ENCODE peak calls at places on chromosomes 2 and 18, in five cellular contexts. F, A, S, W and L are unnamed samples.

GRCh38 chr2:8607591-8607990 is 74.3 kb upstream of the ID2 start:
- DNase-seq in F (no peak), A (no peak), S (no peak), W (no peak), L (no peak)

GRCh38 chr2:10079931-10080535 is at the start of gene CYS1:
- DNase-seq in F (no peak), A (peak; percentile 33), S (peak; percentile 81), W (no peak), L (no peak)

GRCh38 chr2:1974391-1974790 is 230.1 kb upstream of the PXDN start:
- DNase-seq in F (peak; percentile 47), A (no peak), S (no peak), W (no peak), L (peak; percentile 95)

GRCh38 chr2:42928692-42929576 is 136.6 kb upstream of the HAAO start:
- DNase-seq in F (no peak), A (peak; percentile 42), S (no peak), W (no peak), L (peak; percentile 43)

GRCh38 chr2:20627712-20628380 is 23.1 kb downstream of the HS1BP3 start:
- DNase-seq in F (no peak), A (no peak), S (no peak), W (no peak), L (no peak)

GRCh38 chr18:25818505-25818904 is 271.9 kb downstream of the SS18 start:
- DNase-seq in F (no peak), A (no peak), S (no peak), W (no peak), L (no peak)

GRCh38 chr2:113203217-113203530 is 29.4 kb downstream of the PSD4 start:
- DNase-seq in F (no peak), A (no peak), S (no peak), W (no peak), L (peak; percentile 46)

GRCh38 chr2:121231385-121232000 is 53.5 kb downstream of the TFCP2L1 start:
- DNase-seq in F (no peak), A (no peak), S (no peak), W (no peak), L (no peak)

GRCh38 chr18:23583071-23583865 is 3.0 kb downstream of the NPC1 start:
- DNase-seq in F (no peak), A (no peak), S (no peak), W (no peak), L (no peak)

GRCh38 chr2:50143822-50144575 is 887.9 kb downstream of the NRXN1 start:
- DNase-seq in F (no peak), A (peak; percentile 27), S (no peak), W (peak; percentile 31), L (peak; percentile 28)

GRCh38 chr18:72762505-72763122 is 105.2 kb downstream of the NETO1 start:
- DNase-seq in F (no peak), A (peak; percentile 56), S (no peak), W (peak; percentile 21), L (peak; percentile 76)

GRCh38 chr2:133458280-133458679 is 110.0 kb downstream of the NCKAP5 start:
- DNase-seq in F (no peak), A (no peak), S (no peak), W (no peak), L (peak; percentile 24)

GRCh38 chr2:144466637-144467036 is 53.3 kb downstream of the ZEB2 start:
- DNase-seq in F (no peak), A (no peak), S (no peak), W (no peak), L (no peak)

GRCh38 chr18:25288340-25288955 is 63.5 kb downstream of the ZNF521 start:
- DNase-seq in F (no peak), A (no peak), S (no peak), W (no peak), L (no peak)

GRCh38 chr2:195313976-195314375 is 343.1 kb upstream of the SLC39A10 start:
- DNase-seq in F (no peak), A (no peak), S (no peak), W (no peak), L (no peak)
- H3K4me1 ChIP-seq in F (no peaks in the 10 kb centered on the region), A (no peaks in the 10 kb centered on the region), S (no peaks in the 10 kb centered on the region), W (peaks cover 9% of the 10 kb centered on the region), L (no peaks in the 10 kb centered on the region)

GRCh38 chr2:44926957-44927356 is 14.5 kb upstream of the SIX3 start:
- DNase-seq in F (no peak), A (no peak), S (no peak), W (no peak), L (no peak)
- H3K4me1 ChIP-seq in F (peaks cover 16% of the 10 kb centered on the region), A (peaks cover 29% of the 10 kb centered on the region), S (peaks cover 23% of the 10 kb centered on the region), W (peaks cover 3% of the 10 kb centered on the region), L (no peaks in the 10 kb centered on the region)

GRCh38 chr2:100483892-100484291 is 13.6 kb downstream of the NMS start:
- DNase-seq in F (no peak), A (no peak), S (no peak), W (no peak), L (no peak)
- H3K4me1 ChIP-seq in F (no peaks in the 10 kb centered on the region), A (no peaks in the 10 kb centered on the region), S (no peaks in the 10 kb centered on the region), W (no peaks in the 10 kb centered on the region), L (no peaks in the 10 kb centered on the region)

DNA sequence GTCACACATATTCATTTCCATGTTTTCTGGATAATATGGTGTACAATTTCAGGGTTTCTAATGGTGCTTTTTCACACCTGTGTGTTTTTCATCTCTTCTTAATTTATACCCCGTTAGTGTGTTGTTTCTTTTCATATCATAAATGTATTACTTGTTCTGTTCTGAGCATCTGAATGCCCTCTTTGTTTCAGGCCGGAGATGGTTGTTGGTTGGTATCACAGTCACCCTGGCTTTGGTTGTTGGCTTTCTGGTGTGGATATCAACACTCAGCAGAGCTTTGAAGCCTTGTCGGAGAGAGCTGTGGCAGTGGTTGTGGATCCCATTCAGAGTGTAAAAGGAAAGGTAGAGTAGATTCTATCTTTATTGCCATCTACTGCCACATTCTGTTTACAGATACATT is 45.1 kb upstream of the TBR1 start:
- DNase-seq in F (no peak), A (no peak), S (no peak), W (no peak), L (no peak)
- H3K4me1 ChIP-seq in F (no peaks in the 10 kb centered on the region), A (peaks cover 2% of the 10 kb centered on the region), S (no peaks in the 10 kb centered on the region), W (no peaks in the 10 kb centered on the region), L (no peaks in the 10 kb centered on the region)

GRCh38 chr2:197626965-197627629 is 48.3 kb downstream of the RFTN2 start:
- DNase-seq in F (no peak), A (no peak), S (no peak), W (no peak), L (no peak)
- H3K4me1 ChIP-seq in F (no peaks in the 10 kb centered on the region), A (peaks cover 8% of the 10 kb centered on the region), S (no peaks in the 10 kb centered on the region), W (no peaks in the 10 kb centered on the region), L (no peaks in the 10 kb centered on the region)

DNA sequence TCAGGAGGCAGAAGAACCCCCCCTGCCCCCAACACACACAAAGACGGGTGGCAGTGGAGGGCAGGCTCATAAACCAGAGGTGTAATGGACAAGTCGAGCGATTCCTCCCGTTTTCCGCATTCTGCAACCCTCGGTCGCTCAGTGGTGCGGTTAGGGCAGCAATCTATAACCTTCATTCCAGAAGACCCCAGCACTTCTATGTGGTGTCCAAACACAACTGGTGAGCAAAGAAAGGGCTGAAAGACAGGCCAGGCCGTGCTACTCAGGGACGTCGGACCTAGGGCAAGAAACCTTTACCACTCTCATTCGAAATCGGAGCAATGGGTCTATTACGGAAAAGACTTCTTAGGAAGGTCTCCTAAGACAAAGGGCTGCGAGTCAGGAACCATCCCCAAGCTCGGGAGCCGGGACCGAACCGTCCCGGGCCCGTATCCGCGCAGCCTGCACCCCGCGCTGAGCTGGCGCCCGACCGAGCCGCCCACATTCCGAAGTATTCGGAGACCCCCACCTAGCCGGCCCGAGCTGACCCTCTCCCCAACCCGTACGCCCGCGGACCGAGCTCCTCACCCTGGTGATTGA is 568 bp downstream of the ARL5A start:
- DNase-seq in F (no peak), A (peak; percentile 14), S (no peak), W (peak; percentile 22), L (peak; percentile 21)
- H3K4me1 ChIP-seq in F (peaks cover 17% of the 10 kb centered on the region), A (peaks cover 8% of the 10 kb centered on the region), S (peaks cover 45% of the 10 kb centered on the region), W (no peaks in the 10 kb centered on the region), L (peaks cover 6% of the 10 kb centered on the region)

GRCh38 chr2:227460833-227461232 is 11.1 kb upstream of the AGFG1 start:
- DNase-seq in F (no peak), A (no peak), S (no peak), W (no peak), L (peak; percentile 60)
- H3K4me1 ChIP-seq in F (no peaks in the 10 kb centered on the region), A (peaks cover 8% of the 10 kb centered on the region), S (peaks cover 20% of the 10 kb centered on the region), W (no peaks in the 10 kb centered on the region), L (peaks cover 2% of the 10 kb centered on the region)

GRCh38 chr2:127106457-127106997 is 427 bp downstream of the BIN1 start:
- DNase-seq in F (no peak), A (no peak), S (peak; percentile 84), W (no peak), L (peak; percentile 36)
- H3K4me1 ChIP-seq in F (peaks cover 4% of the 10 kb centered on the region), A (peaks cover 26% of the 10 kb centered on the region), S (peaks cover 17% of the 10 kb centered on the region), W (no peaks in the 10 kb centered on the region), L (peaks cover 9% of the 10 kb centered on the region)